ENCODE peak calls at places on chromosomes 11 and 22, in six cellular contexts. One of them, this sample, is unnamed.

GRCh38 chr11:42651654-42652053 is 660.1 kb upstream of the API5 start:
- DNase-seq in CMK: no peak
- DNase-seq in fibroblast of lung: no peak
- DNase-seq in naive B cell: no peak
- DNase-seq in LHCN-M2: no peak
- DNase-seq in stimulated activated CD4-positive, alpha-beta T cell treated with anti-CD3 and anti-CD28 coated beads, TNF-alpha, amount 100 ng/mL, for 1 hour: no peak
- DNase-seq in this sample: no peak

GRCh38 chr11:71109186-71109585 is 143.2 kb downstream of the SHANK2 start:
- DNase-seq in CMK: no peak
- DNase-seq in fibroblast of lung: no peak
- DNase-seq in naive B cell: no peak
- DNase-seq in LHCN-M2: no peak
- DNase-seq in stimulated activated CD4-positive, alpha-beta T cell treated with anti-CD3 and anti-CD28 coated beads, TNF-alpha, amount 100 ng/mL, for 1 hour: no peak
- DNase-seq in this sample: no peak

GRCh38 chr11:6475936-6476335 is 2.2 kb upstream of the TRIM3 start:
- DNase-seq in CMK: no peak
- DNase-seq in fibroblast of lung: no peak
- DNase-seq in naive B cell: no peak
- DNase-seq in LHCN-M2: no peak
- DNase-seq in stimulated activated CD4-positive, alpha-beta T cell treated with anti-CD3 and anti-CD28 coated beads, TNF-alpha, amount 100 ng/mL, for 1 hour: no peak
- DNase-seq in this sample: no peak

GRCh38 chr11:35531246-35531645 is 5.8 kb upstream of the PAMR1 start:
- DNase-seq in CMK: no peak
- DNase-seq in fibroblast of lung: no peak
- DNase-seq in naive B cell: no peak
- DNase-seq in LHCN-M2: no peak
- DNase-seq in stimulated activated CD4-positive, alpha-beta T cell treated with anti-CD3 and anti-CD28 coated beads, TNF-alpha, amount 100 ng/mL, for 1 hour: no peak
- DNase-seq in this sample: no peak

GRCh38 chr22:47221840-47222615 is 459.6 kb downstream of the TBC1D22A start:
- DNase-seq in CMK: no peak
- DNase-seq in fibroblast of lung: no peak
- DNase-seq in naive B cell: no peak
- DNase-seq in LHCN-M2: no peak
- DNase-seq in stimulated activated CD4-positive, alpha-beta T cell treated with anti-CD3 and anti-CD28 coated beads, TNF-alpha, amount 100 ng/mL, for 1 hour: no peak
- DNase-seq in this sample: no peak

GRCh38 chr22:40212126-40212525 is 34.4 kb downstream of the TNRC6B start:
- DNase-seq in CMK: no peak
- DNase-seq in fibroblast of lung: peak
- DNase-seq in naive B cell: no peak
- DNase-seq in LHCN-M2: no peak
- DNase-seq in stimulated activated CD4-positive, alpha-beta T cell treated with anti-CD3 and anti-CD28 coated beads, TNF-alpha, amount 100 ng/mL, for 1 hour: no peak
- DNase-seq in this sample: no peak

GRCh38 chr22:23383491-23384450 is 196.3 kb downstream of the IGLL1 start:
- DNase-seq in CMK: no peak
- DNase-seq in fibroblast of lung: no peak
- DNase-seq in naive B cell: no peak
- DNase-seq in LHCN-M2: no peak
- DNase-seq in stimulated activated CD4-positive, alpha-beta T cell treated with anti-CD3 and anti-CD28 coated beads, TNF-alpha, amount 100 ng/mL, for 1 hour: no peak
- DNase-seq in this sample: no peak

GRCh38 chr11:46235777-46236688 is 41.4 kb upstream of the CREB3L1 start:
- DNase-seq in CMK: no peak
- DNase-seq in fibroblast of lung: peak
- DNase-seq in naive B cell: no peak
- DNase-seq in LHCN-M2: peak
- DNase-seq in stimulated activated CD4-positive, alpha-beta T cell treated with anti-CD3 and anti-CD28 coated beads, TNF-alpha, amount 100 ng/mL, for 1 hour: no peak
- DNase-seq in this sample: no peak

GRCh38 chr11:13127161-13127560 is 118.0 kb downstream of the RASSF10 start:
- DNase-seq in CMK: no peak
- DNase-seq in fibroblast of lung: no peak
- DNase-seq in naive B cell: no peak
- DNase-seq in LHCN-M2: no peak
- DNase-seq in stimulated activated CD4-positive, alpha-beta T cell treated with anti-CD3 and anti-CD28 coated beads, TNF-alpha, amount 100 ng/mL, for 1 hour: no peak
- DNase-seq in this sample: no peak

GRCh38 chr11:47314992-47315391 is 37.5 kb downstream of the MYBPC3 start:
- DNase-seq in CMK: no peak
- DNase-seq in fibroblast of lung: no peak
- DNase-seq in naive B cell: no peak
- DNase-seq in LHCN-M2: no peak
- DNase-seq in stimulated activated CD4-positive, alpha-beta T cell treated with anti-CD3 and anti-CD28 coated beads, TNF-alpha, amount 100 ng/mL, for 1 hour: no peak
- DNase-seq in this sample: no peak

GRCh38 chr11:44631831-44632230 is 66.4 kb downstream of the CD82 start:
- DNase-seq in CMK: no peak
- DNase-seq in fibroblast of lung: no peak
- DNase-seq in naive B cell: no peak
- DNase-seq in LHCN-M2: no peak
- DNase-seq in stimulated activated CD4-positive, alpha-beta T cell treated with anti-CD3 and anti-CD28 coated beads, TNF-alpha, amount 100 ng/mL, for 1 hour: no peak
- DNase-seq in this sample: no peak

GRCh38 chr11:8707541-8708270 is 25.1 kb downstream of the RPL27A start:
- DNase-seq in CMK: no peak
- DNase-seq in fibroblast of lung: no peak
- DNase-seq in naive B cell: no peak
- DNase-seq in LHCN-M2: no peak
- DNase-seq in stimulated activated CD4-positive, alpha-beta T cell treated with anti-CD3 and anti-CD28 coated beads, TNF-alpha, amount 100 ng/mL, for 1 hour: no peak
- DNase-seq in this sample: no peak

GRCh38 chr11:11189501-11189900 is 163.5 kb downstream of the CSNK2A3 start:
- DNase-seq in CMK: no peak
- DNase-seq in fibroblast of lung: no peak
- DNase-seq in naive B cell: no peak
- DNase-seq in LHCN-M2: no peak
- DNase-seq in stimulated activated CD4-positive, alpha-beta T cell treated with anti-CD3 and anti-CD28 coated beads, TNF-alpha, amount 100 ng/mL, for 1 hour: no peak
- DNase-seq in this sample: no peak